ENCODE peak calls at places on chromosomes 7 and 10, in eight cellular contexts. N, L, C, J, M, W, B and T are unnamed samples.
A peak's percentile ranks its signal among the peaks of the same experiment; 100 is the strongest.

GRCh38 chr7:158789842-158790241 is 39.5 kb downstream of the ESYT2 start:
- DNase-seq in N (no peak), L (no peak), C (no peak), J (no peak), M (peak; percentile 29), W (no peak), B (no peak), T (no peak)

GRCh38 chr10:83607959-83608745 is 531.2 kb upstream of the GHITM start:
- DNase-seq in N (no peak), L (no peak), C (no peak), J (peak; percentile 10), M (peak; percentile 1), W (no peak), B (no peak), T (no peak)

GRCh38 chr7:16171928-16172327 is 249.4 kb downstream of the CRPPA start:
- DNase-seq in N (no peak), L (no peak), C (no peak), J (peak; percentile 86), M (no peak), W (no peak), B (no peak), T (no peak)

GRCh38 chr7:84162584-84162983 is 32.0 kb downstream of the SEMA3A start:
- DNase-seq in N (no peak), L (no peak), C (no peak), J (no peak), M (no peak), W (no peak), B (no peak), T (no peak)

GRCh38 chr10:104117839-104118323 is 4.1 kb upstream of the SFR1 start:
- DNase-seq in N (peak; percentile 50), L (no peak), C (no peak), J (peak; percentile 66), M (no peak), W (no peak), B (no peak), T (peak; percentile 58)

GRCh38 chr10:97898429-97898828 is 48.8 kb downstream of the GOLGA7B start:
- DNase-seq in N (no peak), L (no peak), C (no peak), J (peak; percentile 59), M (no peak), W (peak; percentile 4), B (no peak), T (no peak)

GRCh38 chr10:97096327-97097153 is 89.2 kb downstream of the SLIT1 start:
- DNase-seq in N (no peak), L (no peak), C (peak; percentile 11), J (no peak), M (no peak), W (no peak), B (no peak), T (peak; percentile 20)

GRCh38 chr10:86871563-86872183 is 85.7 kb downstream of the MMRN2 start:
- DNase-seq in N (peak; percentile 46), L (no peak), C (no peak), J (peak; percentile 59), M (peak; percentile 90), W (no peak), B (no peak), T (peak; percentile 68)

GRCh38 chr7:98346515-98347069 is 54.3 kb downstream of the BAIAP2L1 start:
- DNase-seq in N (no peak), L (no peak), C (no peak), J (no peak), M (no peak), W (no peak), B (no peak), T (no peak)

GRCh38 chr7:29987083-29987482 is 2.5 kb downstream of the SCRN1 start:
- DNase-seq in N (no peak), L (no peak), C (no peak), J (peak; percentile 35), M (no peak), W (no peak), B (no peak), T (no peak)

GRCh38 chr10:116316533-116316932 is 7.7 kb upstream of the CCDC172 start:
- DNase-seq in N (no peak), L (no peak), C (no peak), J (no peak), M (no peak), W (no peak), B (no peak), T (no peak)

GRCh38 chr10:19930936-19931859 is 115.0 kb downstream of the PLXDC2 start:
- DNase-seq in N (no peak), L (peak; percentile 22), C (peak; percentile 44), J (peak; percentile 57), M (peak; percentile 24), W (no peak), B (peak; percentile 79), T (peak; percentile 73)

GRCh38 chr10:14476641-14477407 is 146.1 kb upstream of the FRMD4A start:
- DNase-seq in N (no peak), L (no peak), C (no peak), J (peak; percentile 34), M (no peak), W (no peak), B (no peak), T (no peak)

GRCh38 chr7:102305414-102306268 is 19.0 kb downstream of the SH2B2 start:
- DNase-seq in N (no peak), L (no peak), C (no peak), J (no peak), M (no peak), W (no peak), B (no peak), T (no peak)

GRCh38 chr7:41752615-41753014 is 49.7 kb upstream of the INHBA start:
- DNase-seq in N (no peak), L (no peak), C (no peak), J (no peak), M (no peak), W (no peak), B (no peak), T (no peak)
- H3K4me1 ChIP-seq in N (no peaks in the 10 kb centered on the region), L (no peaks in the 10 kb centered on the region), C (no peaks in the 10 kb centered on the region), J (no peaks in the 10 kb centered on the region), M (no peaks in the 10 kb centered on the region), W (no peaks in the 10 kb centered on the region), B (no peaks in the 10 kb centered on the region), T (no peaks in the 10 kb centered on the region)

GRCh38 chr10:111098679-111099437 is 22.0 kb downstream of the ADRA2A start:
- DNase-seq in N (no peak), L (no peak), C (no peak), J (no peak), M (no peak), W (no peak), B (no peak), T (no peak)
- TF ChIP-seq CTCF in N (no peak), L (no peak), C (no peak), J (no peak), M (no peak), W (no peak), B (no peak), T (no peak)

GRCh38 chr7:150479023-150479716 is 28.7 kb downstream of the GIMAP8 start:
- DNase-seq in N (no peak), L (no peak), C (no peak), J (no peak), M (no peak), W (no peak), B (no peak), T (no peak)

GRCh38 chr7:150476819-150477631 is 26.6 kb downstream of the GIMAP8 start:
- DNase-seq in N (no peak), L (no peak), C (no peak), J (no peak), M (no peak), W (no peak), B (no peak), T (no peak)

GRCh38 chr7:150476285-150476684 is 25.9 kb downstream of the GIMAP8 start:
- DNase-seq in N (no peak), L (no peak), C (no peak), J (no peak), M (no peak), W (no peak), B (no peak), T (no peak)

GRCh38 chr7:150471886-150472285 is 21.5 kb downstream of the GIMAP8 start:
- DNase-seq in N (no peak), L (no peak), C (no peak), J (no peak), M (no peak), W (no peak), B (no peak), T (peak; percentile 59)

DNA sequence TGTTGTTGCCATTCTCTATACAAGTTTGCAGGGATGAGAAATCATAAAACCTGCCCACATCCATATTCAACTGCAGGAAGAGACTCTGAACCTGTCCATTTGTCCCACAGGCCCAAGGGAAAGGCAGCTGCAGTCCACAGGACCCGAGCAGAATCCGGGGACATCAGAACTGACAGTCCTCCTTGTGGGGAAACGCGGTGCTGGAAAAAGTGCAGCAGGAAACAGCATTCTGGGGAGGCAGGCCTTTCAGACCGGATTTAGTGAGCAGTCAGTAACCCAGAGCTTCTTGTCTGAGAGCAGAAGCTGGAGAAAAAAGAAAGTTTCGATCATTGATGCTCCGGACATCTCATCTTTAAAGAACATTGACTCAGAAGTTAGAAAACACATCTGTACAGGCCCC is 23.5 kb downstream of the GIMAP8 start:
- DNase-seq in N (no peak), L (no peak), C (no peak), J (no peak), M (peak; percentile 11), W (no peak), B (no peak), T (no peak)
- H3K4me1 ChIP-seq in N (no peaks in the 10 kb centered on the region), L (no peaks in the 10 kb centered on the region), C (no peaks in the 10 kb centered on the region), J (no peaks in the 10 kb centered on the region), M (no peaks in the 10 kb centered on the region), W (no peaks in the 10 kb centered on the region), B (no peaks in the 10 kb centered on the region), T (peaks cover 10% of the 10 kb centered on the region)

GRCh38 chr10:60200682-60201053 is 189.0 kb downstream of the ANK3 start:
- DNase-seq in N (no peak), L (no peak), C (no peak), J (no peak), M (no peak), W (no peak), B (no peak), T (no peak)

GRCh38 chr10:60207894-60208293 is 181.8 kb downstream of the ANK3 start:
- DNase-seq in N (no peak), L (no peak), C (no peak), J (no peak), M (no peak), W (no peak), B (no peak), T (no peak)

GRCh38 chr10:60206735-60207134 is 182.9 kb downstream of the ANK3 start:
- DNase-seq in N (no peak), L (no peak), C (no peak), J (peak; percentile 34), M (no peak), W (peak; percentile 50), B (no peak), T (no peak)

GRCh38 chr10:60205741-60206140 is 183.9 kb downstream of the ANK3 start:
- DNase-seq in N (no peak), L (no peak), C (no peak), J (no peak), M (no peak), W (no peak), B (no peak), T (no peak)

DNA sequence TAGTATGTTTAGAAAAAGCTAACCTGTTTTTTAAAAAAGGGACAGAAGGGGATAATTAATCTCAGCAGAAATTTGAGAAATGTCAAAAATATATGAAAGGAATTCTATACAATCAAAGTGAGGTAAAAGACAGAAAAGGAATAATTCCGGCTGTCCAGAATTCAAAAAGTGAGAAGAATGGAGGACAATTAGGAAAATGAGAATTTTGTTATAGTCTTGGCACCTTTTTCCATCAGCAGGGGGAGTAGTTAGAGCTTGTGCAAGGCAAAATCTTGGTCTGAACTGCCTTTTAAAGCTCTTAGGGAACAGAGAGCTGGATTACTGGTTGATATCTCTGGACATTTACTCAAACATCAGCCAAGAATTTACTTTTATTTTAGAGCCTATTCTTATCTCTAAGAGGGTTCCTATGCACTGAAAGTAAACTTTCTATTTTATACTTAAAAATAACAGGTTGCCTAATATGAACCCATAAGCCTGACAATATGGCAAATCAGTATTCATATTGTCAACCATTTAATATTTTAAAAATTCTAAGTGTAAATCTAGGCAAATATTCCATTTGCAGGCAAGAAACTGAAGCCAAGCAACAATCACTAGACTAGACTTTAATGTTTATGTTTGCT is 185.6 kb downstream of the ANK3 start:
- DNase-seq in N (no peak), L (no peak), C (no peak), J (peak; percentile 75), M (peak; percentile 70), W (no peak), B (peak; percentile 8), T (no peak)
- TF ChIP-seq CTCF in N (peak; percentile 15), L (peak; percentile 45), C (peak; percentile 51), J (peak; percentile 79), M (peak; percentile 62), W (no peak), B (peak; percentile 45), T (peak; percentile 41)